ENCODE peak calls at places on chromosomes 13 and 19, in eight cellular contexts. Q, D, M, W, Z, X, B and I are unnamed samples.
A peak's percentile ranks its signal among the peaks of the same experiment; 100 is the strongest.

GRCh38 chr19:10295305-10295846 is 5.6 kb downstream of the ICAM5 start:
- DNase-seq in B (no peak), Z (no peak), W (peak; percentile 39), X (no peak), D (no peak), M (peak; percentile 40), Q (no peak), I (no peak)

GRCh38 chr13:110676057-110676510 is 29.8 kb downstream of the CARS2 start:
- DNase-seq in D (no peak), Z (no peak), M (no peak), Q (no peak), X (no peak), B (no peak), W (no peak), I (no peak)

GRCh38 chr19:49672131-49672919 is 4.7 kb upstream of the PRMT1 start:
- DNase-seq in W (peak; percentile 91), Z (peak; percentile 39), M (peak; percentile 92), B (peak; percentile 79), D (peak; percentile 73), X (peak; percentile 82), Q (peak; percentile 91), I (no peak)

GRCh38 chr13:32940601-32941000 is 75.6 kb upstream of the KL start:
- DNase-seq in X (peak; percentile 6), Z (no peak), D (no peak), B (peak; percentile 20), Q (peak; percentile 28), M (no peak), W (no peak), I (no peak)

GRCh38 chr13:30972888-30973377 is 40.5 kb downstream of the TEX26 start:
- DNase-seq in M (no peak), D (no peak), Q (peak; percentile 47), W (no peak), X (no peak), Z (no peak), B (no peak), I (no peak)

GRCh38 chr19:38073806-38074685 is 150.0 kb downstream of the DPF1 start:
- DNase-seq in W (peak; percentile 93), M (peak; percentile 76), X (no peak), Z (peak; percentile 17), D (no peak), B (no peak), Q (no peak), I (no peak)

GRCh38 chr13:78098249-78098648 is 179.6 kb upstream of the EDNRB start:
- DNase-seq in W (no peak), B (no peak), D (no peak), X (no peak), Q (no peak), M (no peak), Z (no peak), I (no peak)

GRCh38 chr19:17866312-17867012 is 5.3 kb upstream of the SLC5A5 start:
- DNase-seq in X (no peak), Q (no peak), Z (no peak), D (no peak), B (no peak), W (no peak), M (no peak), I (no peak)

GRCh38 chr13:85798999-85799646 is at the start of gene SLITRK6:
- DNase-seq in X (peak; percentile 29), Q (peak; percentile 73), Z (no peak), D (peak; percentile 66), W (no peak), M (peak; percentile 87), B (no peak), I (peak; percentile 91)

GRCh38 chr13:27997904-27998522 is 9.5 kb upstream of the URAD start:
- DNase-seq in Q (peak; percentile 35), B (no peak), X (peak; percentile 22), W (peak; percentile 58), M (peak; percentile 86), D (no peak), Z (no peak), I (no peak)

GRCh38 chr19:1066251-1066747 is 668 bp upstream of the ARHGAP45 start:
- DNase-seq in W (no peak), Z (no peak), D (no peak), Q (no peak), X (no peak), B (peak; percentile 31), M (peak; percentile 78), I (no peak)

GRCh38 chr19:33819875-33820781 is 23.5 kb downstream of the KCTD15 start:
- DNase-seq in W (peak; percentile 61), Z (no peak), D (peak; percentile 90), M (peak; percentile 73), X (no peak), Q (peak; percentile 91), B (peak; percentile 54), I (peak; percentile 85)

GRCh38 chr19:15300533-15301194 is 31.7 kb downstream of the BRD4 start:
- DNase-seq in Z (no peak), D (no peak), W (no peak), B (no peak), X (no peak), Q (peak; percentile 76), M (peak; percentile 79), I (peak; percentile 63)

GRCh38 chr19:40257096-40257517 is 28.0 kb downstream of the AKT2 start:
- DNase-seq in D (peak; percentile 62), M (no peak), Q (no peak), X (no peak), W (no peak), B (no peak), Z (no peak), I (peak; percentile 8)

GRCh38 chr13:109790071-109790470 is 3.7 kb upstream of the IRS2 start:
- DNase-seq in X (no peak), Q (peak; percentile 63), M (no peak), Z (no peak), W (no peak), D (no peak), B (no peak), I (no peak)

GRCh38 chr19:7197169-7197759 is 97.0 kb downstream of the INSR start:
- DNase-seq in D (peak; percentile 70), W (peak; percentile 91), B (peak; percentile 92), X (peak; percentile 77), Q (peak; percentile 95), Z (peak; percentile 71), M (peak; percentile 95), I (peak; percentile 58)

GRCh38 chr19:10010247-10010691 is at the start of gene COL5A3:
- DNase-seq in Q (peak; percentile 84), M (no peak), X (no peak), Z (no peak), B (no peak), D (peak; percentile 70), W (no peak), I (no peak)

GRCh38 chr13:59492030-59492636 is 671.6 kb downstream of the DIAPH3 start:
- DNase-seq in B (no peak), W (no peak), M (no peak), X (no peak), Z (no peak), Q (peak; percentile 14), D (no peak), I (no peak)

GRCh38 chr19:1254530-1255185 is 6.3 kb downstream of the MIDN start:
- DNase-seq in W (no peak), M (no peak), Q (no peak), Z (no peak), X (no peak), B (no peak), D (no peak), I (no peak)

GRCh38 chr13:41196620-41197019 is 2.3 kb upstream of the KBTBD7 start:
- DNase-seq in B (no peak), W (no peak), Q (no peak), Z (no peak), D (no peak), X (no peak), M (peak; percentile 11), I (no peak)